ENCODE peak calls at places on chromosomes 12 and 14, in ten cellular contexts. E is lung; O is tibial artery; L is neural crest cell; F is uterus; B is AG09309; Q is mesothelial cell of epicardium; M is BE2C; W is CD8-positive, alpha-beta T cell; R is left lung. I is an unnamed sample.

GRCh38 chr14:61358812-61359211 is 37.4 kb downstream of the PRKCH start:
- DNase-seq in R (no peak), W (no peak), M (no peak), F (no peak), B (no peak), L (no peak), E (no peak), Q (no peak), O (no peak), I (no peak)

GRCh38 chr14:56059054-56059453 is 59.2 kb upstream of the PELI2 start:
- DNase-seq in L (no peak), B (no peak), Q (no peak), O (no peak), R (no peak), E (no peak), F (no peak), M (no peak), W (no peak), I (no peak)

GRCh38 chr12:112974904-112975303 is 3.4 kb upstream of the OAS2 start:
- DNase-seq in F (no peak), Q (no peak), O (no peak), E (no peak), L (no peak), M (no peak), B (no peak), R (no peak), W (no peak), I (no peak)

GRCh38 chr12:123948401-123949117 is 24.1 kb downstream of the CCDC92 start:
- DNase-seq in M (no peak), E (no peak), L (peak; percentile 16), R (no peak), F (no peak), Q (no peak), B (no peak), W (no peak), O (no peak), I (no peak)

GRCh38 chr14:52977798-52978197 is 26.9 kb upstream of the FERMT2 start:
- DNase-seq in W (no peak), L (no peak), R (no peak), B (no peak), M (peak; percentile 80), F (no peak), O (no peak), Q (no peak), E (no peak), I (no peak)

GRCh38 chr12:115010324-115010995 is 326.5 kb upstream of the TBX3 start:
- DNase-seq in L (no peak), E (no peak), M (no peak), B (no peak), Q (no peak), R (no peak), W (no peak), F (no peak), O (no peak), I (no peak)

GRCh38 chr12:7154901-7155470 is 24.8 kb downstream of the CLSTN3 start:
- DNase-seq in O (no peak), Q (no peak), L (no peak), W (no peak), F (no peak), B (no peak), M (no peak), R (no peak), E (no peak), I (no peak)

GRCh38 chr12:1880153-1880845 is 38.2 kb downstream of the CACNA2D4 start:
- DNase-seq in E (no peak), B (no peak), R (no peak), L (no peak), F (no peak), M (no peak), Q (peak; percentile 33), O (peak; percentile 48), W (no peak), I (no peak)

GRCh38 chr12:104643921-104644669 is 187.3 kb downstream of the CHST11 start:
- DNase-seq in B (no peak), E (no peak), O (no peak), F (no peak), Q (no peak), R (peak; percentile 82), M (peak; percentile 61), W (no peak), L (no peak), I (peak; percentile 70)

GRCh38 chr12:50763637-50764115 is at the start of gene ATF1:
- DNase-seq in E (peak; percentile 90), M (peak; percentile 92), F (peak; percentile 90), W (peak; percentile 87), R (peak; percentile 96), B (peak; percentile 61), Q (peak; percentile 87), L (peak; percentile 79), O (peak; percentile 94), I (peak; percentile 89)

GRCh38 chr12:107522692-107523477 is 162.7 kb upstream of the PWP1 start:
- DNase-seq in M (peak; percentile 22), W (no peak), E (no peak), R (no peak), O (no peak), B (no peak), F (no peak), L (peak; percentile 2), Q (no peak), I (no peak)

GRCh38 chr14:95281560-95282176 is 38.0 kb downstream of the CLMN start:
- DNase-seq in W (no peak), F (no peak), O (peak; percentile 7), Q (no peak), R (no peak), E (no peak), L (no peak), B (no peak), M (no peak), I (no peak)
- TF ChIP-seq CTCF in W (no peak), F (no peak), O (no peak), Q (no peak), R (no peak), E (no peak), L (no peak), B (no peak), M (no peak), I (no peak)

GRCh38 chr14:88078525-88078924 is 73.6 kb downstream of the GPR65 start:
- DNase-seq in M (no peak), E (no peak), O (no peak), Q (no peak), L (no peak), B (no peak), W (no peak), F (no peak), R (no peak), I (no peak)
- TF ChIP-seq CTCF in M (peak; percentile 16), E (no peak), O (no peak), Q (no peak), L (no peak), B (no peak), W (no peak), F (no peak), R (no peak), I (no peak)

GRCh38 chr12:75727577-75727976 is 216.2 kb upstream of the KRR1 start:
- DNase-seq in Q (no peak), B (no peak), M (no peak), R (no peak), W (no peak), E (no peak), O (no peak), L (no peak), F (no peak), I (no peak)

GRCh38 chr12:75722714-75723200 is 211.3 kb upstream of the KRR1 start:
- DNase-seq in F (peak; percentile 39), R (no peak), W (peak; percentile 37), Q (no peak), L (no peak), B (peak; percentile 67), E (peak; percentile 41), M (peak; percentile 39), O (no peak), I (no peak)

GRCh38 chr12:75728826-75729225 is 217.4 kb upstream of the KRR1 start:
- DNase-seq in M (no peak), O (no peak), F (no peak), B (no peak), W (no peak), R (no peak), Q (no peak), L (no peak), E (no peak), I (no peak)

GRCh38 chr12:75724913-75725312 is 213.5 kb upstream of the KRR1 start:
- DNase-seq in F (peak; percentile 39), L (no peak), W (no peak), E (peak; percentile 38), B (peak; percentile 44), O (no peak), R (no peak), M (peak; percentile 55), Q (no peak), I (no peak)

DNA sequence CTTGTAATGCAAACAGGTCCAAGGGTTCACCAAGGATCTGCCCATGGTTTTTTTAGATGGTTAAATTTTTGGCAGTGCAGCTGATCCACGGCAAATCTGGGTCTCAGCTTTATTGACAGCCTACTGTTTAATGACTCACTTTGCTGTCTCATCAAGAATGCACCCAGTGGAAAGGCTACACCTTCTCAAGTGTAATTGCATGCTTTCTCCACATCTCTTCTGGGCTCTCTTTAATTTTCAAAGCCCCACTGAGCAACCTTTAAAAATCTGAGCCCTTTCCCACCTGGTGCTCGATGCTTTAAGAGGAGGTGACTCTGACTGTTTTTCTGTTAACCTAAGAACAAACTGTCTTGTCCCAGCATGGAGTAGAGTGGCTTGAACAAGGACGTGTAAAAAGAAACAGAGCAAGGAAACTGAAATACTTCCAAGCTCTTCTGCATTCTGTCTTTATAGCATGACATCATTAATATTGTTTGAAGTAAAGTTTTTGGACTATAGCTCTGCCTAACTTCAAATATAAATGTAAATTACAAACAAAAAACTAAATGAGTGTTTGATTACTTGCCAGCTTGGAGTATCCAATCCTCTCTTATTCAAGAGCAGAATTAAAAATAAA is 214.2 kb upstream of the KRR1 start:
- DNase-seq in O (no peak), M (no peak), E (no peak), W (no peak), B (no peak), F (no peak), Q (no peak), R (no peak), L (no peak), I (no peak)
- TF ChIP-seq CTCF in O (no peak), M (no peak), E (no peak), W (no peak), B (peak; percentile 15), F (no peak), Q (no peak), R (no peak), L (peak; percentile 22), I (no peak)

GRCh38 chr14:96281486-96281885 is 25.5 kb downstream of the BDKRB1 start:
- DNase-seq in O (no peak), Q (no peak), L (no peak), F (no peak), B (no peak), W (no peak), M (no peak), E (no peak), R (no peak), I (no peak)
- TF ChIP-seq CTCF in O (no peak), Q (no peak), L (no peak), F (no peak), B (no peak), W (no peak), M (peak; percentile 52), E (no peak), R (no peak), I (no peak)

GRCh38 chr14:101835166-101835557 is 73.7 kb downstream of the PPP2R5C start:
- DNase-seq in W (no peak), M (no peak), Q (no peak), B (no peak), O (no peak), R (no peak), F (no peak), E (no peak), L (no peak), I (no peak)
- TF ChIP-seq CTCF in W (no peak), M (no peak), Q (no peak), B (no peak), O (no peak), R (no peak), F (no peak), E (no peak), L (no peak), I (no peak)